ENCODE peak calls at places on chromosomes 12 and 14, in ten cellular contexts. D, O, H, Q, X, N, F, Y, Z and S are unnamed samples.

GRCh38 chr12:131713349-131713748 is 2.5 kb downstream of the SFSWAP start:
- DNase-seq in Q (no peak), D (no peak), Y (no peak), O (no peak), Z (no peak), H (no peak), X (no peak), F (no peak), N (no peak), S (no peak)

GRCh38 chr14:105143451-105144230 is 24.9 kb downstream of the JAG2 start:
- DNase-seq in X (no peak), H (peak; percentile 22), N (no peak), Q (peak; percentile 25), Z (peak; percentile 60), O (no peak), Y (no peak), D (peak; percentile 70), F (peak; percentile 4), S (no peak)

GRCh38 chr14:75803768-75804167 is 142.7 kb downstream of the TTLL5 start:
- DNase-seq in X (no peak), O (no peak), N (no peak), Y (no peak), F (no peak), Q (no peak), D (no peak), H (no peak), Z (no peak), S (no peak)

GRCh38 chr14:21987937-21988336 is 314.3 kb upstream of the OR4E1 start:
- DNase-seq in O (peak; percentile 70), H (no peak), Y (no peak), D (no peak), F (no peak), Q (peak; percentile 11), Z (no peak), N (no peak), X (no peak), S (no peak)

GRCh38 chr12:75724913-75725312 is 213.5 kb upstream of the KRR1 start:
- DNase-seq in N (no peak), Y (no peak), Z (peak; percentile 67), O (peak; percentile 80), D (no peak), X (no peak), F (no peak), Q (peak; percentile 37), H (no peak), S (no peak)

GRCh38 chr12:132343294-132343972 is 14.0 kb upstream of the GALNT9 start:
- DNase-seq in Q (no peak), H (no peak), X (no peak), Z (peak; percentile 95), O (no peak), Y (no peak), D (no peak), N (no peak), F (peak; percentile 45), S (no peak)

GRCh38 chr12:9364224-9365176 is 156.3 kb upstream of the PZP start:
- DNase-seq in N (peak; percentile 98), Z (no peak), Y (no peak), Q (no peak), D (no peak), X (no peak), F (peak; percentile 23), H (no peak), O (no peak), S (no peak)

GRCh38 chr14:21063479-21063878 is 5.9 kb downstream of the RNASE8 start:
- DNase-seq in D (no peak), O (no peak), N (no peak), Q (no peak), Z (no peak), H (no peak), X (no peak), Y (no peak), F (peak; percentile 4), S (no peak)

GRCh38 chr12:119036878-119037493 is 55.6 kb downstream of the SRRM4 start:
- DNase-seq in Q (peak; percentile 60), N (no peak), H (no peak), D (no peak), X (no peak), Z (no peak), O (peak; percentile 33), Y (peak; percentile 31), F (peak; percentile 8), S (no peak)

GRCh38 chr12:38892090-38892786 is 13.2 kb downstream of the CPNE8 start:
- DNase-seq in Z (no peak), N (no peak), F (peak; percentile 67), O (peak; percentile 96), Y (peak; percentile 33), H (no peak), X (no peak), D (no peak), Q (no peak), S (no peak)

GRCh38 chr12:47709277-47710048 is 3.6 kb upstream of the RPAP3 start:
- DNase-seq in N (no peak), D (no peak), X (no peak), Y (no peak), H (no peak), Z (no peak), F (no peak), Q (no peak), O (no peak), S (no peak)

GRCh38 chr12:47793015-47793681 is 20.1 kb downstream of the SLC48A1 start:
- DNase-seq in X (no peak), F (no peak), Y (no peak), Z (no peak), D (no peak), H (no peak), N (no peak), O (no peak), Q (no peak), S (peak; percentile 70)

GRCh38 chr12:106252056-106252455 is 4.2 kb upstream of the CKAP4 start:
- DNase-seq in X (no peak), Z (no peak), O (no peak), F (no peak), N (no peak), H (no peak), D (peak; percentile 57), Y (no peak), Q (no peak), S (no peak)

GRCh38 chr14:52395728-52396127 is 81.6 kb downstream of the PTGER2 start:
- DNase-seq in N (no peak), F (no peak), Y (no peak), H (no peak), D (no peak), O (no peak), Q (no peak), Z (no peak), X (no peak), S (no peak)

DNA sequence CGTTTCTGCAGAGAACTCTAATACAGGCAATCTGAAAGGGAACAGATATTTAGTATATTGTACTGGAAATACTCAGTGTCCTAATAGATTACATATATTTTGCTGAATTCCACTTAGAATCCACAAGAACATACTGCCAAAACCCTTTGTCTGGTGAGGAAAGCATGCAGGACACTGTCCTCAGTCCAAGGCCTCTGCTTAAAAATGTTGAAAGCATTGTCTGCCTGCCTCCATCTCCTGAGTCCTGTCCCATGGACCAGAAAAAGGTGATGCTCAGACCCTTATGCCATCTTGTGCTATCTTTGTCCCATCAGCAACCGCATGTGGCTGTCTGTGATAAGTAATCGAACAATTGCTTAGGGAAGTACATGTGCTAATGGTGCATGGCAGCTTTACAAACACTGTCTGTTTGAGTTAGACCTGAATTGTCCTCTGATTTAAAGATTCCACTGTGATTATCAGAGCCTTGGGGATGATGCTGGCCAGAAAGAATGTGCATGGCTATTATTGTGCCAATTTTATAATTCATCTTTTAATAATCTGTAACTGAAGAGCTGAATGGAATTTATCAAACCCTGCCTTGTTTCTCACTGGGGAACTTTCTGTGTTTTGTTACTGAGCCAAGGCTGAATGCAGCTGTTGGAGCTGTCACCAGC is 177.4 kb downstream of the DACT1 start:
- DNase-seq in O (no peak), D (no peak), N (no peak), X (no peak), F (no peak), H (no peak), Z (no peak), Q (peak; percentile 50), Y (no peak), S (no peak)
- TF ChIP-seq EP300 in O (no peak), D (no peak), N (no peak), X (no peak), F (no peak), H (no peak), Z (no peak), Q (peak; percentile 93), Y (no peak), S (no peak)

GRCh38 chr14:29191092-29191491 is 424.5 kb downstream of the FOXG1 start:
- DNase-seq in F (no peak), X (no peak), Y (no peak), Z (no peak), N (no peak), O (no peak), Q (no peak), D (no peak), H (no peak), S (no peak)
- H3K27ac ChIP-seq in F (no peak overlapping the region), X (no peak overlapping the region), Y (no peak overlapping the region), Z (no peak overlapping the region), N (no peak overlapping the region), O (no peak overlapping the region), Q (no peak overlapping the region), D (no peak overlapping the region), H (no peak overlapping the region), S (no peak overlapping the region)

DNA sequence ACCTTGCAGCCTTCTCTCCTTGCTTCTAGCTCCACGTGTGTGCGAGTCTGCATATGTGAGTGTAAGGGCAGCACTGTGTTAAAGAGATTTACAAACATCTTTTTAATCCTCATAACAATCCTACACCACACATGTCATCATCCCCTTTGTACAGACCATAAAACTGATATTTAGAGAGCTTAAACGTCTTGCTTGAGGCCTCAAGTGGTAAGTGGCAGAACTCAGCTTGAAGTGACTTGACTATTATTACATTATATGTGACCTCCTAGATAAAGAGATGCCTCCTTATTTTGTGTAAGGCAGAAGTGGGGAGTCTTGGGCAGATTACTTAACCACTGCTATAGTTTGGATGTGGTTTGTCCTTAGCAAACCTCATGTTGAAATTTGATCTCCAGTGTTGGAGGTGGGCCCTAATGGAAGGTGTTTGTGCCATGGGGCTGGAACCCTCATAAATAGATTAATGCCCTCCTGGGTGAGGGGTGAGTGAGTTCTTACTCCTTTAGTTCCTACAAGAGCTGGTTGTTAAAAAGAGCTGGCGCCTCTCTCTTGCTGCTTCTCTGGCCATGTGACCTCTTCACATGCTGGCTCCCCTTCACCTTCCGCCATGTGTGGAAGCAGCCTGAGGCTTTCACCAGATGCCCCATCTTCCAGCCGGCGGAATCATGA is 37.4 kb downstream of the RCOR1 start:
- DNase-seq in O (no peak), Y (no peak), N (no peak), Q (no peak), Z (no peak), X (no peak), H (no peak), D (no peak), F (no peak), S (no peak)
- TF ChIP-seq EP300 in O (no peak), Y (no peak), N (no peak), Q (no peak), Z (no peak), X (no peak), H (no peak), D (no peak), F (no peak), S (no peak)

DNA sequence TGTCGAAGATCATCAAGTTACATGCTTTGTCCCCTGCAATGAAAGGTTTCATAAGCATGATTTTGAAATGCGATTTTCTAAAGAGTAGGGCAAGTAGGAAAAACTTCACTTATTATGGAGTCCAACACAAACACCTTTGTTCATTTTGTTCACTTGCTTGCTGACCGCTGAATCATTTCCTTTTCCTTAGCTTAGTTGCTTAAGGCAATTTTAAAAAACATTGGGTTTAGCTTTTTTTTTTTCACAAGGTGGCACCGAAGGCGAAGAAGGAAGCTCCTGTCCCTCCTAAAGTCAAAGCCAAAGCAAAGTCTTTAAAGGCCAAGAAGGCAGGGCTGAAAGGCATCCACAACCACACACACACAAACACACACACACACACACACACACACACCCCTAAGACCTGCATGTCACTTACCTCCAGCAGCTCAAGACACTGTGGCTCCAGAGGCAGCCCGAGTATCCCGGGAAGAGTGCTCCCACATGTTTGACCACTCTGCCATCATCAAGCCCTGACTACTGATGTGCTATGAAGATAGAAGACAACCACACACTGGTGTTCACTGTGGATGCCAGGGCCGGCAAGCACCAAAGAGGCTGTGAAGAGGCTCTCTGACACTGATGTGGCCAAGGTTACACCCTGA is 11.4 kb downstream of the MANSC1 start:
- DNase-seq in D (no peak), X (no peak), F (no peak), Z (no peak), H (no peak), N (no peak), Y (no peak), Q (no peak), O (no peak), S (no peak)
- H3K27ac ChIP-seq in D (peak overlapping the region; percentile 39), X (no peak overlapping the region), F (no peak overlapping the region), Z (no peak overlapping the region), H (no peak overlapping the region), N (no peak overlapping the region), Y (peak overlapping the region; percentile 43), Q (peak overlapping the region; percentile 46), O (peak overlapping the region; percentile 19), S (no peak overlapping the region)